ENCODE peak calls at places on chromosome 10, in four cellular contexts. J, U, W and C are unnamed samples.

GRCh38 chr10:75430000-75430763 is 1.2 kb upstream of the LRMDA start:
- DNase-seq in W (peak), J (no peak), U (peak), C (peak)

GRCh38 chr10:59852671-59853070 is 53.7 kb downstream of the CCDC6 start:
- DNase-seq in W (no peak), U (no peak), J (no peak), C (no peak)

GRCh38 chr10:92750788-92751533 is 61.2 kb downstream of the HHEX start:
- DNase-seq in J (no peak), W (no peak), U (no peak), C (no peak)

GRCh38 chr10:123974406-123974805 is 82.8 kb upstream of the CPXM2 start:
- DNase-seq in U (no peak), J (no peak), W (no peak), C (no peak)

GRCh38 chr10:75111906-75112703 is 649 bp downstream of the SAMD8 start:
- DNase-seq in W (peak), J (peak), U (peak), C (peak)

GRCh38 chr10:72425133-72425532 is 70.4 kb upstream of the DNAJB12 start:
- DNase-seq in W (no peak), J (no peak), U (no peak), C (no peak)

GRCh38 chr10:17961551-17962422 is 10.1 kb downstream of the SLC39A12 start:
- DNase-seq in W (no peak), U (no peak), J (peak), C (no peak)

GRCh38 chr10:125247576-125247975 is 87.2 kb upstream of the CTBP2 start:
- DNase-seq in U (no peak), J (no peak), W (no peak), C (peak)

GRCh38 chr10:396535-397220 is 261.4 kb downstream of the ZMYND11 start:
- DNase-seq in J (no peak), U (no peak), W (peak), C (no peak)

GRCh38 chr10:62708569-62708968 is 96.0 kb upstream of the ADO start:
- DNase-seq in J (no peak), U (no peak), W (no peak), C (no peak)

GRCh38 chr10:27153855-27154198 is 357 bp downstream of the YME1L1 start:
- DNase-seq in J (no peak), W (peak), U (no peak), C (no peak)

GRCh38 chr10:89981891-89982290 is 280.5 kb downstream of the KIF20B start:
- DNase-seq in U (no peak), W (no peak), J (peak), C (no peak)

GRCh38 chr10:76352300-76352699 is 920.9 kb downstream of the LRMDA start:
- DNase-seq in W (no peak), J (peak), U (no peak), C (no peak)

GRCh38 chr10:44993226-44993921 is 7.3 kb upstream of the ZNF22 start:
- DNase-seq in W (peak), J (no peak), U (no peak), C (peak)

GRCh38 chr10:61987951-61988379 is 86.5 kb downstream of the ARID5B start:
- DNase-seq in U (no peak), J (no peak), W (no peak), C (no peak)

GRCh38 chr10:93363891-93364648 is 118.1 kb downstream of the MYOF start:
- DNase-seq in J (no peak), U (no peak), W (peak), C (no peak)

GRCh38 chr10:69943292-69943820 is 109.3 kb upstream of the MACROH2A2 start:
- DNase-seq in W (no peak), U (no peak), J (no peak), C (no peak)

GRCh38 chr10:82394122-82394521 is 519.1 kb downstream of the NRG3 start:
- DNase-seq in J (no peak), W (no peak), U (no peak), C (no peak)

GRCh38 chr10:66717221-66717981 is 208.4 kb upstream of the LRRTM3 start:
- DNase-seq in W (no peak), U (no peak), J (no peak), C (no peak)

GRCh38 chr10:63866075-63866746 is 345.0 kb downstream of the REEP3 start:
- DNase-seq in U (peak), J (peak), W (peak), C (peak)

DNA sequence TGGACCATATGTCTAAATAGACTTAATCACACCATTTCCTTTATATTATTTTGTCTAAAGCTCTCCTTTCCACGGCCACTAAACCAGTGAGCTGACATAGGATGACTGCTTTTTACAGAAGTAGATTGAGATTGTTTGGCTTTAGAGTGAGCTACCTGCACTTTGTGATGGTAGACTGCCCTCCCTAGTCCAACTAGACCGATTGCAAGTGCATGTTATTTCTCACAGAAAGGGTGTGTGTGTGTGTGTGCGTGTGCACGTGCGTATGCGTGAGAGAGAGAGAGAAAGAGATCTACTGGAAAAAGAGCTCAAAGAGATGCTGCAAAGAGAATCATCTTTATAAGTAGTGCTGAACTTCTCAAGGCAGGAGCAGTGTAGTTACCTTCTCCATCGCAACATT is 60.7 kb downstream of the VCL start:
- DNase-seq in W (no peak), J (no peak), U (no peak), C (no peak)
- TF ChIP-seq CTCF in W (no peak), J (no peak), U (no peak), C (peak)

GRCh38 chr10:99548041-99548530 is 15.3 kb downstream of the NKX2-3 start:
- DNase-seq in U (peak), W (no peak), J (no peak), C (peak)
- TF ChIP-seq CTCF in U (no peak), W (no peak), J (no peak), C (peak)

DNA sequence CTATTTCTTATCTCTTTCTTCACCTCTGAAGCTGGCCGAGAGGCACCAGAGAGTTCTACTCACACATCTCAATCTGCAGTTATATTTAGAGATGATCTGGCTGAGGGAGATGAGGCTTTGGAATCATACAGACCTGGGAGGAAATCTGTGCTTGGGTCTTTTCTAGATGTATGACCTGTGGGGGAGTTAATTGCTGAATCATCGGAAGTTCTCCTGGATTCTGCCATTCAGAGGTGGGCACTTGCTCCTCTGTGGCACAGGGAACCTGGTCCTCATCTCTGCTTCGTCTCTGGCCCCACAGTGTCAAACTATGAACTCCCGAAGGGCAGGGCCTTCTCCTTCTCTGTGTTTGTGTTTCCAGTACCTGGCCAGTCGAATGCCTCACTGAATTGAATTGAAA is 52.5 kb downstream of the BLNK start:
- DNase-seq in U (no peak), J (no peak), W (no peak), C (no peak)
- TF ChIP-seq CTCF in U (no peak), J (no peak), W (no peak), C (no peak)

GRCh38 chr10:132643709-132644543 is 106.3 kb downstream of the INPP5A start:
- DNase-seq in U (peak), W (no peak), J (no peak), C (peak)
- TF ChIP-seq CTCF in U (no peak), W (no peak), J (no peak), C (no peak)

GRCh38 chr10:130834170-130834569 is 477.4 kb downstream of the TCERG1L start:
- DNase-seq in J (no peak), W (no peak), U (no peak), C (peak)

GRCh38 chr10:130834573-130834972 is 476.9 kb downstream of the TCERG1L start:
- DNase-seq in U (no peak), W (no peak), J (no peak), C (no peak)

GRCh38 chr10:130835068-130835467 is 476.5 kb downstream of the TCERG1L start:
- DNase-seq in J (no peak), U (no peak), W (no peak), C (no peak)

GRCh38 chr10:130836344-130836743 is 475.2 kb downstream of the TCERG1L start:
- DNase-seq in W (no peak), J (no peak), U (no peak), C (no peak)

DNA sequence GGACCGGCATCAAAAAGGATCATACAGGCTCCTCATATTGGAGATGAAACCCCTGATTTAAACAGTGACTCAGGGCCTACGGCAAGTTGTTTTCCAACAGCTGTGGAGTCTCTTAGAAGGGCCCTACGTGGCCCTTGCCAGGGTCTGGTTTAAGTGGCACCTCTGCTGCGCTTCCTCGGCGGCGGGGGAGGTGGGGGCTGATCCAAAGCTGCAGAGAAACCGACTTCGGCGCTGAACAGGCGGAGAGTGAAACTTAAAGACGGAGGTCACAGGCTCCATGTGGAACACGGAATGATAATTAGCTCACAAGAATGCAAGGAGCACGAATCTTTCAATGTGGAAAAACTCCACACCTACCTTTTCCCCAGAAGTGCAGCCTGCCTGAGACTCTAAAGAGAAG is 477.9 kb downstream of the TCERG1L start:
- DNase-seq in W (no peak), J (no peak), U (no peak), C (no peak)
- TF ChIP-seq CTCF in W (no peak), J (no peak), U (no peak), C (no peak)

GRCh38 chr10:30491204-30491603 is 57.2 kb downstream of the MAP3K8 start:
- DNase-seq in U (no peak), J (no peak), W (no peak), C (no peak)
- TF ChIP-seq CTCF in U (no peak), J (no peak), W (no peak), C (no peak)